ENCODE peak calls at places on chromosomes 5 and 9, in eight cellular contexts. A, U, W, J, D, B, N and Q are unnamed samples.
A peak's percentile ranks its signal among the peaks of the same experiment; 100 is the strongest.

GRCh38 chr9:133703571-133704399 is 34.4 kb downstream of the SARDH start:
- DNase-seq in U (peak; percentile 67), W (no peak), D (no peak), N (no peak), A (no peak), B (no peak), J (no peak), Q (no peak)

GRCh38 chr9:15137658-15138356 is 169.2 kb downstream of the TTC39B start:
- DNase-seq in U (no peak), J (no peak), A (no peak), B (no peak), W (no peak), N (no peak), D (no peak), Q (no peak)

GRCh38 chr5:2582106-2582505 is 169.4 kb downstream of the IRX2 start:
- DNase-seq in A (no peak), N (peak; percentile 9), D (no peak), J (no peak), B (no peak), W (no peak), U (no peak), Q (no peak)

GRCh38 chr5:16616536-16617271 is at the start of gene RETREG1:
- DNase-seq in B (peak; percentile 38), A (no peak), W (peak; percentile 71), U (peak; percentile 93), D (peak; percentile 69), N (no peak), J (peak; percentile 29), Q (peak; percentile 4)

GRCh38 chr5:56827043-56827442 is 11.7 kb downstream of the MAP3K1 start:
- DNase-seq in D (no peak), J (no peak), B (peak; percentile 26), N (no peak), U (peak; percentile 61), A (no peak), W (no peak), Q (no peak)

GRCh38 chr5:60447488-60447920 is 252.5 kb downstream of the DEPDC1B start:
- DNase-seq in A (no peak), D (no peak), W (no peak), N (no peak), U (no peak), J (no peak), B (no peak), Q (no peak)

GRCh38 chr9:16869961-16870605 is 387 bp downstream of the BNC2 start:
- DNase-seq in J (peak; percentile 32), B (no peak), D (no peak), W (peak; percentile 70), U (no peak), N (no peak), A (no peak), Q (no peak)

GRCh38 chr5:127705120-127705892 is 2.1 kb downstream of the CCDC192 start:
- DNase-seq in D (no peak), A (peak; percentile 48), W (no peak), B (peak; percentile 47), U (no peak), J (peak; percentile 77), N (no peak), Q (peak; percentile 62)

GRCh38 chr5:34715711-34716110 is 59.6 kb downstream of the RAI14 start:
- DNase-seq in J (peak; percentile 71), W (no peak), D (no peak), A (no peak), U (no peak), N (no peak), B (no peak), Q (no peak)

GRCh38 chr9:112333639-112334318 is 360 bp upstream of the PTBP3 start:
- DNase-seq in D (peak; percentile 98), W (peak; percentile 97), J (peak; percentile 94), U (peak; percentile 99), A (peak; percentile 85), N (peak; percentile 90), B (peak; percentile 97), Q (peak; percentile 81)

GRCh38 chr9:74570879-74571512 is 73.9 kb downstream of the RORB start:
- DNase-seq in B (peak; percentile 50), J (peak; percentile 21), N (no peak), A (peak; percentile 3), W (no peak), D (peak; percentile 39), U (no peak), Q (peak; percentile 48)

GRCh38 chr5:139131062-139131856 is 66.9 kb downstream of the SIL1 start:
- DNase-seq in A (no peak), J (peak; percentile 74), U (no peak), D (no peak), N (peak; percentile 64), B (no peak), W (peak; percentile 87), Q (no peak)

GRCh38 chr5:176810084-176810597 is at the start of gene UNC5A:
- DNase-seq in B (peak; percentile 57), N (no peak), J (peak; percentile 59), W (no peak), U (no peak), A (peak; percentile 5), D (peak; percentile 63), Q (no peak)

GRCh38 chr9:120974921-120975320 is 48.3 kb upstream of the TRAF1 start:
- DNase-seq in D (no peak), N (no peak), W (no peak), U (no peak), B (no peak), J (no peak), A (no peak), Q (no peak)

GRCh38 chr5:77882670-77883257 is 106.6 kb upstream of the TBCA start:
- DNase-seq in J (peak; percentile 70), W (no peak), D (no peak), B (peak; percentile 92), U (no peak), N (no peak), A (peak; percentile 76), Q (peak; percentile 93)

GRCh38 chr9:107484117-107484723 is 5.3 kb downstream of the KLF4 start:
- DNase-seq in U (no peak), D (peak; percentile 67), A (peak; percentile 53), N (no peak), B (peak; percentile 80), J (peak; percentile 64), W (no peak), Q (peak; percentile 74)

GRCh38 chr5:80399553-80400239 is 8.2 kb upstream of the ZFYVE16 start:
- DNase-seq in U (no peak), A (no peak), J (peak; percentile 36), W (no peak), B (peak; percentile 80), N (no peak), D (no peak), Q (peak; percentile 87)

GRCh38 chr9:125841444-125841843 is 94.3 kb downstream of the PBX3 start:
- DNase-seq in U (no peak), A (no peak), W (no peak), J (no peak), B (no peak), N (no peak), D (no peak), Q (no peak)

GRCh38 chr5:157506066-157506590 is 46.1 kb downstream of the NIPAL4 start:
- DNase-seq in A (no peak), J (peak; percentile 67), N (no peak), B (no peak), W (no peak), U (no peak), D (no peak), Q (no peak)

DNA sequence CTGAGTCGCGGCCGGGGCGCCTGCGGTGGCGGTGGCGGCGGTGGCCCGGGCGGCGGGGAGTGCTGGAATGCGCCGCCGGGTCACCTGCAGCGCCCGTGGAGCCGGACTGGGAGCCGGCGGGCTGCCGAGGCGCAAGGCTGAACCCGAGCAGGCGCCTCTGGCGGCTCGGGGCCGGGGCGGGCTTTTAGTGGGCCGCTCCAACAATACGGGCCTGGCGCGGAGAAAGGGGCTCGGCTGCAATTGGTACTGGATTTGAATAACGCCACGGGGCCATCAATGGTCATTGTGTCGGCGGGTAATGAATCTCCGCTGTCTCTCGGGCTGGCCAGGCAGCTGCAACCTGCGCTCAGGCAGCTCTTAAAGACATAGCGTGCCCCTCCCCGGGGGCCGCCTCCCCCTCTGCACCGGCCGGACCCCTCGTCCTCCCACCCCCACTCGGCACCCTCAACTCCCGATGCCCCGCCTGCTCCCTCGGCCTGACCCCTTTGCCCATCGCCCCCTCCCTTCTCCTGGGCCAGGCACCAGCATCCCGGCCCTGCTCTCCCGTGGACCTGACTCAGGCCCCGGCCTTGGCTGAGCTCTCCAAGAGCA is 22.1 kb downstream of the URM1 start:
- DNase-seq in A (no peak), N (no peak), U (no peak), B (no peak), J (no peak), D (no peak), W (no peak), Q (no peak)
- H3K4me3 ChIP-seq in A (no peak overlapping the region), N (no peak overlapping the region), U (no peak overlapping the region), B (no peak overlapping the region), J (no peak overlapping the region), D (no peak overlapping the region), W (no peak overlapping the region), Q (no peak overlapping the region)

GRCh38 chr5:132204330-132204729 is 23.3 kb downstream of the P4HA2 start:
- DNase-seq in U (no peak), J (no peak), A (no peak), B (no peak), W (no peak), D (no peak), N (no peak), Q (no peak)
- H3K4me3 ChIP-seq in U (no peak overlapping the region), J (no peak overlapping the region), A (no peak overlapping the region), B (no peak overlapping the region), W (no peak overlapping the region), D (no peak overlapping the region), N (no peak overlapping the region), Q (no peak overlapping the region)

GRCh38 chr5:112290667-112291066 is 128.4 kb downstream of the EPB41L4A start:
- DNase-seq in N (no peak), U (peak; percentile 41), J (no peak), A (no peak), W (no peak), B (no peak), D (no peak), Q (no peak)

GRCh38 chr5:112289465-112289864 is 129.6 kb downstream of the EPB41L4A start:
- DNase-seq in A (no peak), J (no peak), B (peak; percentile 8), D (no peak), W (no peak), U (no peak), N (no peak), Q (no peak)

GRCh38 chr5:112294126-112294525 is 125.0 kb downstream of the EPB41L4A start:
- DNase-seq in A (no peak), D (no peak), N (no peak), U (no peak), B (no peak), W (no peak), J (no peak), Q (no peak)

DNA sequence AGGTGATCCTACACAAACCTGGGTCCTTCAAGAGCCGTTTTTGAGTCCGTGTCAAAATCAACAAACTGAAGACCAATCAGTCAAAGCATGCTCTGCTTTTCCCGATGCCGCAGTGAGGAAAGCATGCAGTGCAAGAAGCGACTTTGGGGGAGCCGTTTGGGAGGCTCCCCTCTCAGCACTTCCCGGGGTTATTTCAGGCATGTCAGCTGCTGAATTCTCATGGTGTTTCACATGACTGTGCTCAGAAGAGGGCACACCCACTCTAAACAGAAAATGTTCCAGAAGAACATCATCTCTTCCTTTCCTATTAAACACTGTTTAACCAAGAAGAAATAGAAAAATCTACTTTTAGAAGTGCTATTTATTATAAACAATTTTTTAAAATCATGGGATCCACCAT is 125.5 kb downstream of the EPB41L4A start:
- DNase-seq in U (no peak), B (no peak), N (no peak), W (no peak), D (no peak), J (no peak), A (no peak), Q (no peak)
- H3K4me3 ChIP-seq in U (no peak overlapping the region), B (no peak overlapping the region), N (no peak overlapping the region), W (no peak overlapping the region), D (no peak overlapping the region), J (no peak overlapping the region), A (no peak overlapping the region), Q (no peak overlapping the region)

GRCh38 chr5:180591249-180591887 is at the start of gene SCGB3A1:
- DNase-seq in A (no peak), B (no peak), D (no peak), W (no peak), N (peak; percentile 38), J (no peak), U (peak; percentile 83), Q (no peak)
- H3K4me3 ChIP-seq in A (peak within 1 kb of the TSS; percentile 18), B (no peak within 1 kb of the TSS), D (peak within 1 kb of the TSS; percentile 31), W (no peak within 1 kb of the TSS), N (no peak within 1 kb of the TSS), J (no peak within 1 kb of the TSS), U (peak within 1 kb of the TSS; percentile 33), Q (no peak within 1 kb of the TSS)